ENCODE peak calls at places on chromosome 15, in seven cellular contexts. N is progenitor cell of endocrine pancreas; K is activated CD4-positive, alpha-beta memory T cell treated with anti-CD3 and anti-CD28 coated beads, Interleukin-2, amount 10 ng/mL, durations not matched to agents 7 days and 5 days; Y is G401; W is NCI-H1694 treated with DMSO at 0.1 percent for 48 hours; A is activated T-helper 9 cell treated with anti-CD3 and anti-CD28 coated beads, Interleukin-2, amount 50 U/mL, for 16 hours; J is body of pancreas. M is an unnamed sample.

GRCh38 chr15:77021088-77021481 is 26.2 kb downstream of the PSTPIP1 start:
- DNase-seq in N (no peak), K (no peak), Y (no peak), W (no peak), A (no peak), J (no peak), M (no peak)

GRCh38 chr15:48945386-48945785 is 18.3 kb downstream of the SHC4 start:
- DNase-seq in N (no peak), K (no peak), Y (no peak), W (no peak), A (no peak), J (no peak), M (no peak)

GRCh38 chr15:48086162-48086561 is 34.6 kb upstream of the SLC24A5 start:
- DNase-seq in N (no peak), K (no peak), Y (peak; percentile 74), W (peak; percentile 53), A (no peak), J (no peak), M (no peak)

GRCh38 chr15:61118885-61119284 is 110.2 kb downstream of the RORA start:
- DNase-seq in N (no peak), K (no peak), Y (no peak), W (no peak), A (no peak), J (no peak), M (no peak)

GRCh38 chr15:52523192-52523591 is 5.5 kb downstream of the MYO5A start:
- DNase-seq in N (no peak), K (no peak), Y (no peak), W (no peak), A (no peak), J (no peak), M (no peak)

GRCh38 chr15:96264801-96265515 is 65.5 kb upstream of the NR2F2 start:
- DNase-seq in N (no peak), K (no peak), Y (no peak), W (no peak), A (no peak), J (peak; percentile 15), M (no peak)

GRCh38 chr15:43851251-43851650 is 24.4 kb downstream of the WDR76 start:
- DNase-seq in N (no peak), K (no peak), Y (no peak), W (no peak), A (no peak), J (no peak), M (no peak)

GRCh38 chr15:99326235-99326634 is 75.0 kb downstream of the LRRC28 start:
- DNase-seq in N (no peak), K (no peak), Y (no peak), W (no peak), A (no peak), J (no peak), M (no peak)

GRCh38 chr15:63824570-63824969 is 9.2 kb downstream of the HERC1 start:
- DNase-seq in N (no peak), K (no peak), Y (no peak), W (no peak), A (no peak), J (no peak), M (no peak)

GRCh38 chr15:28879551-28879950 is 6.2 kb upstream of the APBA2 start:
- DNase-seq in N (no peak), K (no peak), Y (no peak), W (no peak), A (no peak), J (no peak), M (no peak)